ENCODE peak calls at places on chromosome 4, in seven cellular contexts. One of them, this sample, is unnamed.

GRCh38 chr4:110962616-110963015 is 339.7 kb upstream of the PITX2 start:
- DNase-seq in fibroblast of pulmonary artery: no peak
- DNase-seq in WTC11: no peak
- DNase-seq in stimulated activated CD4-positive, alpha-beta T cell treated with anti-CD3 and anti-CD28 coated beads, TNF-alpha, amount 100 ng/mL, for 48 hours: no peak
- DNase-seq in retinal pigment epithelial cell: no peak
- DNase-seq in activated CD4-positive, alpha-beta T cell treated with anti-CD3 and anti-CD28 coated beads, Interleukin-2, amount 10 ng/mL, durations not matched to agents 7 days and 5 days: no peak
- DNase-seq in transverse colon: no peak
- DNase-seq in this sample: no peak

GRCh38 chr4:184259866-184260265 is 42.2 kb upstream of the ENPP6 start:
- DNase-seq in fibroblast of pulmonary artery: no peak
- DNase-seq in WTC11: no peak
- DNase-seq in stimulated activated CD4-positive, alpha-beta T cell treated with anti-CD3 and anti-CD28 coated beads, TNF-alpha, amount 100 ng/mL, for 48 hours: no peak
- DNase-seq in retinal pigment epithelial cell: no peak
- DNase-seq in activated CD4-positive, alpha-beta T cell treated with anti-CD3 and anti-CD28 coated beads, Interleukin-2, amount 10 ng/mL, durations not matched to agents 7 days and 5 days: no peak
- DNase-seq in transverse colon: no peak
- DNase-seq in this sample: no peak

GRCh38 chr4:83362492-83363329 is 28.1 kb upstream of the HPSE start:
- DNase-seq in fibroblast of pulmonary artery: peak; percentile 64
- DNase-seq in WTC11: no peak
- DNase-seq in stimulated activated CD4-positive, alpha-beta T cell treated with anti-CD3 and anti-CD28 coated beads, TNF-alpha, amount 100 ng/mL, for 48 hours: no peak
- DNase-seq in retinal pigment epithelial cell: peak; percentile 8
- DNase-seq in activated CD4-positive, alpha-beta T cell treated with anti-CD3 and anti-CD28 coated beads, Interleukin-2, amount 10 ng/mL, durations not matched to agents 7 days and 5 days: no peak
- DNase-seq in transverse colon: peak; percentile 19
- DNase-seq in this sample: no peak

GRCh38 chr4:37675587-37676290 is 10.4 kb downstream of the RELL1 start:
- DNase-seq in fibroblast of pulmonary artery: no peak
- DNase-seq in WTC11: no peak
- DNase-seq in stimulated activated CD4-positive, alpha-beta T cell treated with anti-CD3 and anti-CD28 coated beads, TNF-alpha, amount 100 ng/mL, for 48 hours: no peak
- DNase-seq in retinal pigment epithelial cell: no peak
- DNase-seq in activated CD4-positive, alpha-beta T cell treated with anti-CD3 and anti-CD28 coated beads, Interleukin-2, amount 10 ng/mL, durations not matched to agents 7 days and 5 days: peak; percentile 62
- DNase-seq in transverse colon: peak; percentile 56
- DNase-seq in this sample: peak; percentile 39

GRCh38 chr4:14308229-14308651 is 680.7 kb upstream of the BOD1L1 start:
- DNase-seq in fibroblast of pulmonary artery: no peak
- DNase-seq in WTC11: no peak
- DNase-seq in stimulated activated CD4-positive, alpha-beta T cell treated with anti-CD3 and anti-CD28 coated beads, TNF-alpha, amount 100 ng/mL, for 48 hours: no peak
- DNase-seq in retinal pigment epithelial cell: no peak
- DNase-seq in activated CD4-positive, alpha-beta T cell treated with anti-CD3 and anti-CD28 coated beads, Interleukin-2, amount 10 ng/mL, durations not matched to agents 7 days and 5 days: no peak
- DNase-seq in transverse colon: no peak
- DNase-seq in this sample: no peak

GRCh38 chr4:155173371-155173770 is 35.1 kb upstream of the NPY2R start:
- DNase-seq in fibroblast of pulmonary artery: peak; percentile 75
- DNase-seq in WTC11: no peak
- DNase-seq in stimulated activated CD4-positive, alpha-beta T cell treated with anti-CD3 and anti-CD28 coated beads, TNF-alpha, amount 100 ng/mL, for 48 hours: no peak
- DNase-seq in retinal pigment epithelial cell: no peak
- DNase-seq in activated CD4-positive, alpha-beta T cell treated with anti-CD3 and anti-CD28 coated beads, Interleukin-2, amount 10 ng/mL, durations not matched to agents 7 days and 5 days: no peak
- DNase-seq in transverse colon: no peak
- DNase-seq in this sample: no peak

GRCh38 chr4:89158884-89159503 is 47.7 kb downstream of the TIGD2 start:
- DNase-seq in fibroblast of pulmonary artery: peak; percentile 72
- DNase-seq in WTC11: no peak
- DNase-seq in stimulated activated CD4-positive, alpha-beta T cell treated with anti-CD3 and anti-CD28 coated beads, TNF-alpha, amount 100 ng/mL, for 48 hours: no peak
- DNase-seq in retinal pigment epithelial cell: no peak
- DNase-seq in activated CD4-positive, alpha-beta T cell treated with anti-CD3 and anti-CD28 coated beads, Interleukin-2, amount 10 ng/mL, durations not matched to agents 7 days and 5 days: no peak
- DNase-seq in transverse colon: no peak
- DNase-seq in this sample: peak; percentile 33

GRCh38 chr4:88356771-88357170 is 21.9 kb upstream of the HERC6 start:
- DNase-seq in fibroblast of pulmonary artery: no peak
- DNase-seq in WTC11: no peak
- DNase-seq in stimulated activated CD4-positive, alpha-beta T cell treated with anti-CD3 and anti-CD28 coated beads, TNF-alpha, amount 100 ng/mL, for 48 hours: no peak
- DNase-seq in retinal pigment epithelial cell: no peak
- DNase-seq in activated CD4-positive, alpha-beta T cell treated with anti-CD3 and anti-CD28 coated beads, Interleukin-2, amount 10 ng/mL, durations not matched to agents 7 days and 5 days: no peak
- DNase-seq in transverse colon: no peak
- DNase-seq in this sample: no peak

GRCh38 chr4:12729384-12729783 is 754.8 kb downstream of the RAB28 start:
- DNase-seq in fibroblast of pulmonary artery: peak; percentile 48
- DNase-seq in WTC11: no peak
- DNase-seq in stimulated activated CD4-positive, alpha-beta T cell treated with anti-CD3 and anti-CD28 coated beads, TNF-alpha, amount 100 ng/mL, for 48 hours: no peak
- DNase-seq in retinal pigment epithelial cell: no peak
- DNase-seq in activated CD4-positive, alpha-beta T cell treated with anti-CD3 and anti-CD28 coated beads, Interleukin-2, amount 10 ng/mL, durations not matched to agents 7 days and 5 days: no peak
- DNase-seq in transverse colon: no peak
- DNase-seq in this sample: no peak

GRCh38 chr4:141375855-141376254 is 155.2 kb downstream of the ZNF330 start:
- DNase-seq in fibroblast of pulmonary artery: peak; percentile 90
- DNase-seq in WTC11: no peak
- DNase-seq in stimulated activated CD4-positive, alpha-beta T cell treated with anti-CD3 and anti-CD28 coated beads, TNF-alpha, amount 100 ng/mL, for 48 hours: no peak
- DNase-seq in retinal pigment epithelial cell: peak; percentile 93
- DNase-seq in activated CD4-positive, alpha-beta T cell treated with anti-CD3 and anti-CD28 coated beads, Interleukin-2, amount 10 ng/mL, durations not matched to agents 7 days and 5 days: no peak
- DNase-seq in transverse colon: no peak
- DNase-seq in this sample: no peak

GRCh38 chr4:67394771-67395310 is 150.5 kb downstream of the CENPC start:
- DNase-seq in fibroblast of pulmonary artery: no peak
- DNase-seq in WTC11: no peak
- DNase-seq in stimulated activated CD4-positive, alpha-beta T cell treated with anti-CD3 and anti-CD28 coated beads, TNF-alpha, amount 100 ng/mL, for 48 hours: no peak
- DNase-seq in retinal pigment epithelial cell: no peak
- DNase-seq in activated CD4-positive, alpha-beta T cell treated with anti-CD3 and anti-CD28 coated beads, Interleukin-2, amount 10 ng/mL, durations not matched to agents 7 days and 5 days: no peak
- DNase-seq in transverse colon: no peak
- DNase-seq in this sample: no peak

GRCh38 chr4:95513022-95513421 is 35.8 kb downstream of the UNC5C start:
- DNase-seq in fibroblast of pulmonary artery: no peak
- DNase-seq in WTC11: no peak
- DNase-seq in stimulated activated CD4-positive, alpha-beta T cell treated with anti-CD3 and anti-CD28 coated beads, TNF-alpha, amount 100 ng/mL, for 48 hours: no peak
- DNase-seq in retinal pigment epithelial cell: no peak
- DNase-seq in activated CD4-positive, alpha-beta T cell treated with anti-CD3 and anti-CD28 coated beads, Interleukin-2, amount 10 ng/mL, durations not matched to agents 7 days and 5 days: no peak
- DNase-seq in transverse colon: no peak
- DNase-seq in this sample: no peak

GRCh38 chr4:113292371-113293042 is 243.1 kb downstream of the ANK2 start:
- DNase-seq in fibroblast of pulmonary artery: peak; percentile 43
- DNase-seq in WTC11: peak; percentile 80
- DNase-seq in stimulated activated CD4-positive, alpha-beta T cell treated with anti-CD3 and anti-CD28 coated beads, TNF-alpha, amount 100 ng/mL, for 48 hours: no peak
- DNase-seq in retinal pigment epithelial cell: no peak
- DNase-seq in activated CD4-positive, alpha-beta T cell treated with anti-CD3 and anti-CD28 coated beads, Interleukin-2, amount 10 ng/mL, durations not matched to agents 7 days and 5 days: no peak
- DNase-seq in transverse colon: peak; percentile 19
- DNase-seq in this sample: no peak

GRCh38 chr4:158450741-158451140 is 70.9 kb upstream of the RXFP1 start:
- DNase-seq in fibroblast of pulmonary artery: no peak
- DNase-seq in WTC11: no peak
- DNase-seq in stimulated activated CD4-positive, alpha-beta T cell treated with anti-CD3 and anti-CD28 coated beads, TNF-alpha, amount 100 ng/mL, for 48 hours: no peak
- DNase-seq in retinal pigment epithelial cell: no peak
- DNase-seq in activated CD4-positive, alpha-beta T cell treated with anti-CD3 and anti-CD28 coated beads, Interleukin-2, amount 10 ng/mL, durations not matched to agents 7 days and 5 days: no peak
- DNase-seq in transverse colon: no peak
- DNase-seq in this sample: no peak

GRCh38 chr4:19698961-19699360 is 552.7 kb upstream of the SLIT2 start:
- DNase-seq in fibroblast of pulmonary artery: no peak
- DNase-seq in WTC11: no peak
- DNase-seq in stimulated activated CD4-positive, alpha-beta T cell treated with anti-CD3 and anti-CD28 coated beads, TNF-alpha, amount 100 ng/mL, for 48 hours: no peak
- DNase-seq in retinal pigment epithelial cell: no peak
- DNase-seq in activated CD4-positive, alpha-beta T cell treated with anti-CD3 and anti-CD28 coated beads, Interleukin-2, amount 10 ng/mL, durations not matched to agents 7 days and 5 days: no peak
- DNase-seq in transverse colon: no peak
- DNase-seq in this sample: no peak

GRCh38 chr4:36165256-36166005 is 78.9 kb downstream of the ARAP2 start:
- DNase-seq in fibroblast of pulmonary artery: peak; percentile 40
- DNase-seq in WTC11: no peak
- DNase-seq in stimulated activated CD4-positive, alpha-beta T cell treated with anti-CD3 and anti-CD28 coated beads, TNF-alpha, amount 100 ng/mL, for 48 hours: no peak
- DNase-seq in retinal pigment epithelial cell: peak; percentile 38
- DNase-seq in activated CD4-positive, alpha-beta T cell treated with anti-CD3 and anti-CD28 coated beads, Interleukin-2, amount 10 ng/mL, durations not matched to agents 7 days and 5 days: no peak
- DNase-seq in transverse colon: no peak
- DNase-seq in this sample: no peak

GRCh38 chr4:106329027-106329618 is 12.8 kb downstream of the AIMP1 start:
- DNase-seq in fibroblast of pulmonary artery: peak; percentile 67
- DNase-seq in WTC11: no peak
- DNase-seq in stimulated activated CD4-positive, alpha-beta T cell treated with anti-CD3 and anti-CD28 coated beads, TNF-alpha, amount 100 ng/mL, for 48 hours: no peak
- DNase-seq in retinal pigment epithelial cell: no peak
- DNase-seq in activated CD4-positive, alpha-beta T cell treated with anti-CD3 and anti-CD28 coated beads, Interleukin-2, amount 10 ng/mL, durations not matched to agents 7 days and 5 days: no peak
- DNase-seq in transverse colon: no peak
- DNase-seq in this sample: no peak

GRCh38 chr4:100738388-100739165 is 220.8 kb upstream of the EMCN start:
- DNase-seq in fibroblast of pulmonary artery: peak; percentile 93
- DNase-seq in WTC11: no peak
- DNase-seq in stimulated activated CD4-positive, alpha-beta T cell treated with anti-CD3 and anti-CD28 coated beads, TNF-alpha, amount 100 ng/mL, for 48 hours: no peak
- DNase-seq in retinal pigment epithelial cell: peak; percentile 82
- DNase-seq in activated CD4-positive, alpha-beta T cell treated with anti-CD3 and anti-CD28 coated beads, Interleukin-2, amount 10 ng/mL, durations not matched to agents 7 days and 5 days: no peak
- DNase-seq in transverse colon: peak; percentile 35
- DNase-seq in this sample: no peak

GRCh38 chr4:151934766-151935165 is 174.0 kb upstream of the GATB start:
- DNase-seq in fibroblast of pulmonary artery: no peak
- DNase-seq in WTC11: no peak
- DNase-seq in stimulated activated CD4-positive, alpha-beta T cell treated with anti-CD3 and anti-CD28 coated beads, TNF-alpha, amount 100 ng/mL, for 48 hours: no peak
- DNase-seq in retinal pigment epithelial cell: no peak
- DNase-seq in activated CD4-positive, alpha-beta T cell treated with anti-CD3 and anti-CD28 coated beads, Interleukin-2, amount 10 ng/mL, durations not matched to agents 7 days and 5 days: no peak
- DNase-seq in transverse colon: no peak
- DNase-seq in this sample: no peak

GRCh38 chr4:156594619-156595018 is 377.0 kb downstream of the PDGFC start:
- DNase-seq in fibroblast of pulmonary artery: no peak
- DNase-seq in WTC11: no peak
- DNase-seq in stimulated activated CD4-positive, alpha-beta T cell treated with anti-CD3 and anti-CD28 coated beads, TNF-alpha, amount 100 ng/mL, for 48 hours: no peak
- DNase-seq in retinal pigment epithelial cell: no peak
- DNase-seq in activated CD4-positive, alpha-beta T cell treated with anti-CD3 and anti-CD28 coated beads, Interleukin-2, amount 10 ng/mL, durations not matched to agents 7 days and 5 days: no peak
- DNase-seq in transverse colon: peak; percentile 25
- DNase-seq in this sample: no peak

GRCh38 chr4:139972305-139972704 is 181.7 kb downstream of the MAML3 start:
- DNase-seq in fibroblast of pulmonary artery: no peak
- DNase-seq in WTC11: no peak
- DNase-seq in stimulated activated CD4-positive, alpha-beta T cell treated with anti-CD3 and anti-CD28 coated beads, TNF-alpha, amount 100 ng/mL, for 48 hours: no peak
- DNase-seq in retinal pigment epithelial cell: no peak
- DNase-seq in activated CD4-positive, alpha-beta T cell treated with anti-CD3 and anti-CD28 coated beads, Interleukin-2, amount 10 ng/mL, durations not matched to agents 7 days and 5 days: no peak
- DNase-seq in transverse colon: no peak
- DNase-seq in this sample: no peak

GRCh38 chr4:128770807-128771206 is 38.7 kb upstream of the JADE1 start:
- DNase-seq in fibroblast of pulmonary artery: peak; percentile 27
- DNase-seq in WTC11: no peak
- DNase-seq in stimulated activated CD4-positive, alpha-beta T cell treated with anti-CD3 and anti-CD28 coated beads, TNF-alpha, amount 100 ng/mL, for 48 hours: no peak
- DNase-seq in retinal pigment epithelial cell: no peak
- DNase-seq in activated CD4-positive, alpha-beta T cell treated with anti-CD3 and anti-CD28 coated beads, Interleukin-2, amount 10 ng/mL, durations not matched to agents 7 days and 5 days: no peak
- DNase-seq in transverse colon: no peak
- DNase-seq in this sample: no peak

GRCh38 chr4:79977131-79977840 is 95.7 kb downstream of the ANTXR2 start:
- DNase-seq in fibroblast of pulmonary artery: peak; percentile 12
- DNase-seq in WTC11: no peak
- DNase-seq in stimulated activated CD4-positive, alpha-beta T cell treated with anti-CD3 and anti-CD28 coated beads, TNF-alpha, amount 100 ng/mL, for 48 hours: no peak
- DNase-seq in retinal pigment epithelial cell: no peak
- DNase-seq in activated CD4-positive, alpha-beta T cell treated with anti-CD3 and anti-CD28 coated beads, Interleukin-2, amount 10 ng/mL, durations not matched to agents 7 days and 5 days: no peak
- DNase-seq in transverse colon: no peak
- DNase-seq in this sample: no peak

GRCh38 chr4:184396001-184396400 is 78.3 kb downstream of the IRF2 start:
- DNase-seq in fibroblast of pulmonary artery: no peak
- DNase-seq in WTC11: no peak
- DNase-seq in stimulated activated CD4-positive, alpha-beta T cell treated with anti-CD3 and anti-CD28 coated beads, TNF-alpha, amount 100 ng/mL, for 48 hours: no peak
- DNase-seq in retinal pigment epithelial cell: no peak
- DNase-seq in activated CD4-positive, alpha-beta T cell treated with anti-CD3 and anti-CD28 coated beads, Interleukin-2, amount 10 ng/mL, durations not matched to agents 7 days and 5 days: no peak
- DNase-seq in transverse colon: no peak
- DNase-seq in this sample: no peak

GRCh38 chr4:105520819-105521790 is 31.3 kb upstream of the ARHGEF38 start:
- DNase-seq in fibroblast of pulmonary artery: peak; percentile 66
- DNase-seq in WTC11: peak; percentile 27
- DNase-seq in stimulated activated CD4-positive, alpha-beta T cell treated with anti-CD3 and anti-CD28 coated beads, TNF-alpha, amount 100 ng/mL, for 48 hours: no peak
- DNase-seq in retinal pigment epithelial cell: no peak
- DNase-seq in activated CD4-positive, alpha-beta T cell treated with anti-CD3 and anti-CD28 coated beads, Interleukin-2, amount 10 ng/mL, durations not matched to agents 7 days and 5 days: peak; percentile 24
- DNase-seq in transverse colon: peak; percentile 45
- DNase-seq in this sample: peak; percentile 2

GRCh38 chr4:5753766-5754528 is 42.9 kb downstream of the EVC start:
- DNase-seq in fibroblast of pulmonary artery: peak; percentile 96
- DNase-seq in WTC11: no peak
- DNase-seq in stimulated activated CD4-positive, alpha-beta T cell treated with anti-CD3 and anti-CD28 coated beads, TNF-alpha, amount 100 ng/mL, for 48 hours: no peak
- DNase-seq in retinal pigment epithelial cell: peak; percentile 95
- DNase-seq in activated CD4-positive, alpha-beta T cell treated with anti-CD3 and anti-CD28 coated beads, Interleukin-2, amount 10 ng/mL, durations not matched to agents 7 days and 5 days: no peak
- DNase-seq in transverse colon: no peak
- DNase-seq in this sample: no peak

GRCh38 chr4:8368998-8369397 is 71.5 kb downstream of the ACOX3 start:
- DNase-seq in fibroblast of pulmonary artery: no peak
- DNase-seq in WTC11: no peak
- DNase-seq in stimulated activated CD4-positive, alpha-beta T cell treated with anti-CD3 and anti-CD28 coated beads, TNF-alpha, amount 100 ng/mL, for 48 hours: no peak
- DNase-seq in retinal pigment epithelial cell: no peak
- DNase-seq in activated CD4-positive, alpha-beta T cell treated with anti-CD3 and anti-CD28 coated beads, Interleukin-2, amount 10 ng/mL, durations not matched to agents 7 days and 5 days: no peak
- DNase-seq in transverse colon: no peak
- DNase-seq in this sample: no peak

GRCh38 chr4:128424524-128425195 is 137.0 kb upstream of the PGRMC2 start:
- DNase-seq in fibroblast of pulmonary artery: peak; percentile 78
- DNase-seq in WTC11: no peak
- DNase-seq in stimulated activated CD4-positive, alpha-beta T cell treated with anti-CD3 and anti-CD28 coated beads, TNF-alpha, amount 100 ng/mL, for 48 hours: no peak
- DNase-seq in retinal pigment epithelial cell: no peak
- DNase-seq in activated CD4-positive, alpha-beta T cell treated with anti-CD3 and anti-CD28 coated beads, Interleukin-2, amount 10 ng/mL, durations not matched to agents 7 days and 5 days: no peak
- DNase-seq in transverse colon: no peak
- DNase-seq in this sample: no peak

This sample was measured in CD4-positive, alpha-beta memory T cell.